ENCODE peak calls at places on chromosome 11, in eight cellular contexts. V, K, E, X, P, O, H and A are unnamed samples.

GRCh38 chr11:100574894-100575769 is 112.0 kb upstream of the ARHGAP42 start:
- DNase-seq in V (no peak), K (no peak), E (no peak), X (peak), P (peak), O (no peak), H (peak), A (no peak)

GRCh38 chr11:66768818-66769217 is 39.8 kb upstream of the SPTBN2 start:
- DNase-seq in V (no peak), K (no peak), E (no peak), X (no peak), P (no peak), O (no peak), H (no peak), A (no peak)

GRCh38 chr11:128695539-128696221 is 1.8 kb downstream of the FLI1 start:
- DNase-seq in V (peak), K (peak), E (no peak), X (no peak), P (no peak), O (peak), H (no peak), A (peak)

GRCh38 chr11:17894929-17895658 is 117.8 kb downstream of the SERGEF start:
- DNase-seq in V (no peak), K (no peak), E (no peak), X (no peak), P (no peak), O (no peak), H (no peak), A (no peak)

GRCh38 chr11:16126361-16126760 is 230.0 kb downstream of the SOX6 start:
- DNase-seq in V (no peak), K (no peak), E (no peak), X (no peak), P (no peak), O (no peak), H (no peak), A (no peak)

GRCh38 chr11:8250981-8251620 is 12.6 kb downstream of the LMO1 start:
- DNase-seq in V (peak), K (no peak), E (no peak), X (no peak), P (no peak), O (no peak), H (no peak), A (no peak)

GRCh38 chr11:76577199-76577920 is 93.2 kb downstream of the LRRC32 start:
- DNase-seq in V (peak), K (no peak), E (peak), X (no peak), P (peak), O (no peak), H (no peak), A (no peak)

GRCh38 chr11:120137611-120138521 is at the start of gene TRIM29:
- DNase-seq in V (peak), K (peak), E (no peak), X (no peak), P (peak), O (no peak), H (no peak), A (no peak)

GRCh38 chr11:133693110-133693509 is 152.2 kb downstream of the SPATA19 start:
- DNase-seq in V (no peak), K (no peak), E (no peak), X (no peak), P (no peak), O (no peak), H (no peak), A (no peak)

GRCh38 chr11:64722141-64723050 is 601 bp downstream of the NRXN2 start:
- DNase-seq in V (no peak), K (no peak), E (no peak), X (no peak), P (no peak), O (no peak), H (peak), A (no peak)